ENCODE peak calls at places on chromosomes 4 and X, in five cellular contexts. O, K, Z, N and W are unnamed samples.

GRCh38 chr4:147714575-147715401 is 17.1 kb upstream of the ARHGAP10 start:
- DNase-seq in O (no peak), K (peak), Z (no peak), N (peak), W (peak)

GRCh38 chr4:181004056-181004455 is 1239.1 kb upstream of the TENM3 start:
- DNase-seq in O (no peak), K (no peak), Z (no peak), N (no peak), W (no peak)

GRCh38 chr4:168877779-168878491 is 132.1 kb downstream of the CBR4 start:
- DNase-seq in O (no peak), K (no peak), Z (no peak), N (no peak), W (no peak)

GRCh38 chr4:161663844-161664243 is 500.0 kb downstream of the FSTL5 start:
- DNase-seq in O (no peak), K (no peak), Z (no peak), N (no peak), W (no peak)

GRCh38 chr4:18007625-18008024 is 13.9 kb downstream of the LCORL start:
- DNase-seq in O (no peak), K (no peak), Z (no peak), N (no peak), W (no peak)

GRCh38 chrX:123450217-123450616 is 266.1 kb downstream of the GRIA3 start:
- DNase-seq in O (no peak), K (no peak), Z (no peak), N (peak), W (no peak)

GRCh38 chrX:104659037-104659744 is 93.2 kb downstream of the IL1RAPL2 start:
- DNase-seq in O (no peak), K (no peak), Z (no peak), N (no peak), W (peak)

GRCh38 chrX:1661048-1661921 is 46.4 kb downstream of the ASMT start:
- DNase-seq in O (no peak), K (no peak), Z (no peak), N (no peak), W (no peak)

GRCh38 chr4:143482753-143483362 is 30.6 kb upstream of the SMARCA5 start:
- DNase-seq in O (no peak), K (peak), Z (peak), N (peak), W (peak)

GRCh38 chr4:6331018-6331417 is 61.4 kb downstream of the WFS1 start:
- DNase-seq in O (no peak), K (peak), Z (no peak), N (peak), W (no peak)

GRCh38 chr4:2535386-2536192 is 858 bp upstream of the FAM193A start:
- DNase-seq in O (peak), K (peak), Z (peak), N (peak), W (no peak)

GRCh38 chrX:49071877-49072711 is 1.7 kb downstream of the PRAF2 start:
- DNase-seq in O (no peak), K (peak), Z (peak), N (peak), W (peak)

GRCh38 chr4:177051473-177052060 is 258.1 kb upstream of the NEIL3 start:
- DNase-seq in O (no peak), K (peak), Z (no peak), N (peak), W (no peak)

GRCh38 chrX:150697641-150698040 is 4.4 kb downstream of the MTMR1 start:
- DNase-seq in O (no peak), K (no peak), Z (no peak), N (no peak), W (no peak)